ENCODE peak calls at places on chromosomes 16 and 17, in eight cellular contexts. U is ovary, C is lower leg skin, X is AG09309, L is heart right ventricle, V is B cell, I is BJ, B is keratinocyte. G is an unnamed sample.
A peak's percentile ranks its signal among the peaks of the same experiment; 100 is the strongest.

GRCh38 chr17:78923660-78924453 is 1.3 kb downstream of the TIMP2 start:
- DNase-seq in U (peak; percentile 70), C (peak; percentile 76), X (no peak), L (peak; percentile 47), V (peak; percentile 91), I (no peak), B (no peak), G (no peak)

GRCh38 chr16:75111514-75112280 is 4.9 kb downstream of the LDHD start:
- DNase-seq in U (peak; percentile 69), C (no peak), X (no peak), L (peak; percentile 66), V (no peak), I (no peak), B (no peak), G (no peak)

GRCh38 chr17:67711916-67712315 is 5.8 kb upstream of the NOL11 start:
- DNase-seq in U (no peak), C (no peak), X (no peak), L (no peak), V (no peak), I (no peak), B (no peak), G (no peak)

GRCh38 chr17:7241783-7242716 is at the start of gene GABARAP:
- DNase-seq in U (peak; percentile 97), C (peak; percentile 93), X (peak; percentile 71), L (peak; percentile 97), V (peak; percentile 88), I (no peak), B (no peak), G (no peak)

GRCh38 chr16:55640714-55641327 is 15.0 kb upstream of the SLC6A2 start:
- DNase-seq in U (no peak), C (no peak), X (no peak), L (no peak), V (no peak), I (no peak), B (no peak), G (no peak)

GRCh38 chr17:42097691-42098661 is at the start of gene ZNF385C:
- DNase-seq in U (no peak), C (no peak), X (no peak), L (no peak), V (peak; percentile 89), I (no peak), B (no peak), G (no peak)

GRCh38 chr17:38403491-38403890 is 24.8 kb upstream of the ARHGAP23 start:
- DNase-seq in U (no peak), C (no peak), X (no peak), L (no peak), V (no peak), I (no peak), B (no peak), G (no peak)

GRCh38 chr16:56372938-56373337 is 52.4 kb downstream of the AMFR start:
- DNase-seq in U (no peak), C (no peak), X (no peak), L (no peak), V (no peak), I (no peak), B (no peak), G (no peak)

GRCh38 chr16:19831678-19832077 is 53.0 kb downstream of the GPRC5B start:
- DNase-seq in U (no peak), C (no peak), X (no peak), L (peak; percentile 15), V (no peak), I (no peak), B (no peak), G (no peak)

GRCh38 chr16:59783191-59783590 is 1049.1 kb upstream of the GOT2 start:
- DNase-seq in U (no peak), C (no peak), X (no peak), L (no peak), V (no peak), I (peak; percentile 34), B (no peak), G (no peak)

GRCh38 chr16:67560827-67561342 is 1.4 kb upstream of the CTCF start:
- DNase-seq in U (no peak), C (no peak), X (no peak), L (no peak), V (no peak), I (no peak), B (no peak), G (no peak)

GRCh38 chr16:75351183-75351582 is 82.1 kb downstream of the CFDP1 start:
- DNase-seq in U (no peak), C (no peak), X (no peak), L (no peak), V (no peak), I (peak; percentile 47), B (no peak), G (no peak)

GRCh38 chr16:89701425-89702406 is at the start of gene SPATA2L:
- DNase-seq in U (peak; percentile 92), C (peak; percentile 82), X (no peak), L (peak; percentile 81), V (peak; percentile 99), I (no peak), B (no peak), G (no peak)

GRCh38 chr16:89707695-89708094 is 6.2 kb upstream of the SPATA2L start:
- DNase-seq in U (no peak), C (no peak), X (no peak), L (no peak), V (no peak), I (no peak), B (no peak), G (no peak)

GRCh38 chr16:89704281-89704680 is 2.8 kb upstream of the SPATA2L start:
- DNase-seq in U (no peak), C (no peak), X (no peak), L (no peak), V (no peak), I (no peak), B (no peak), G (no peak)

GRCh38 chr16:89706446-89707260 is 5.1 kb upstream of the SPATA2L start:
- DNase-seq in U (peak; percentile 42), C (no peak), X (no peak), L (no peak), V (peak; percentile 38), I (no peak), B (no peak), G (no peak)

DNA sequence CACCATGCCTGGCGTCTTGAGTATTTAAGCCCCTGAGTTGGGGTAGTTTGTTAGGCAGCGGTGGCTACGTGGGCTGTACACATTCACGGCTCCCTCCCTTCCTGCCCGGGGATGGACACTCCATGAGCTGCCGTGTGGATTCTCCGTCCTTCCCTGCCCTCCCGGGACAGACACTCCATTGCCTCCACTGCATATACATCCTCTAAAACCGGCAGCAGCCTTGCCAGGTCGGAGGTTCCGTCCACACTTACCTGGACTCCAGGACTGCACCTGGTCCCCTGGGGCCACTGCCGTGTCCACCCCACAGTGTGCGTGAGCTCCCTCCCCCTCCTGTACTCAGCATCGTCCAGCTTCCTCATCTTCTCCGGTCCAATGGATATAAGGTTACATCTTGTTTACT is 3.5 kb upstream of the SPATA2L start:
- DNase-seq in U (no peak), C (no peak), X (no peak), L (no peak), V (no peak), I (no peak), B (no peak), G (no peak)
- TF ChIP-seq CTCF in U (no peak), C (no peak), X (no peak), L (no peak), V (no peak), I (no peak), B (no peak), G (no peak)

DNA sequence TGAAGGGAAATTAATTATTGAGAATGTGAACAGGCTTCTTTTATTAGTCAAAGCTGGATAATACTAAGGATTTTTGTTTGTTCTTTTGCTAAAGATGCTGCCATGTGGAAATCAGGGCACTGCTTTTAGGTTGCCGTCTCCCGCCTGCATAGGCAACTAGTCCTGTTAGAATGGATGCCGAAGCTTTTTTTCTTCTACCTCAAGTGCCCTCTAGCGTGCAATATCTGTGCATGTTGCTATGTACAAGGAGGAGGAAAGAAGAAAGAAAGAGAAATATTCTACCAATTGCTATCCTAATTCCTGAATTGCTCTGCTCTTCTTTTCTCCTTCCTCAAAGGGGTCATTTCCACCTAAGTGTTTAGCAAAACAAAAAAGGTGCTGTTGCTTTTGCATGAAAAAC is 5.2 kb upstream of the CDH8 start:
- DNase-seq in U (no peak), C (no peak), X (peak; percentile 3), L (no peak), V (no peak), I (no peak), B (no peak), G (no peak)
- TF ChIP-seq CTCF in U (no peak), C (no peak), X (peak; percentile 43), L (peak; percentile 44), V (no peak), I (peak; percentile 31), B (peak; percentile 45), G (no peak)

GRCh38 chr17:76929572-76929971 is 61.4 kb downstream of the MGAT5B start:
- DNase-seq in U (no peak), C (no peak), X (no peak), L (no peak), V (no peak), I (no peak), B (no peak), G (no peak)
- TF ChIP-seq CTCF in U (no peak), C (no peak), X (no peak), L (no peak), V (no peak), I (no peak), B (no peak), G (no peak)

GRCh38 chr16:71474864-71475263 is 12.8 kb upstream of the ZNF23 start:
- DNase-seq in U (no peak), C (no peak), X (no peak), L (no peak), V (no peak), I (peak; percentile 71), B (peak; percentile 48), G (peak; percentile 55)

GRCh38 chr16:71476457-71476856 is 12.7 kb downstream of the ZNF19 start:
- DNase-seq in U (no peak), C (no peak), X (no peak), L (no peak), V (no peak), I (no peak), B (no peak), G (no peak)

GRCh38 chr16:71482569-71482968 is 6.6 kb downstream of the ZNF19 start:
- DNase-seq in U (no peak), C (no peak), X (no peak), L (no peak), V (no peak), I (no peak), B (no peak), G (no peak)

GRCh38 chr16:71484006-71484893 is 4.9 kb downstream of the ZNF19 start:
- DNase-seq in U (peak; percentile 89), C (peak; percentile 88), X (peak; percentile 87), L (peak; percentile 90), V (peak; percentile 71), I (peak; percentile 51), B (peak; percentile 54), G (peak; percentile 84)

DNA sequence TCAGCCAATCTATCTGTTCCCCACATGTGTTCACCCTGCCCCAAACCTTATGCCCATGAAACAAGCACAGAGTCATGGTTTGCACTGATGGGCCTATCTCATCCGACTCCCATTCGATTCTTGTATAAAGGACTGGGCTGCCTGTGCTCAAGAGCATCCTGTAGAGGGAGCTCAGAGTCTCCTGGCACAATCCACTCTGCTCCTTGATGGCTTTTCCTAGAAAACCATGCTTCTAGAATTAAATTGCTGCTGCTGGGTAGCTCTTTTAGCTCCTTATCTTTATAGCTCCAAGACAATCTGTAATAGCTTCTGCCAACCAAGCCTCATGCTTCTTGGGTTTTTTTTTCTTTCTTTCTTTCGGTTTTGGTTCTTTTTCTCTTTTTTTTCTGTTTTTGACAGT is 9.7 kb downstream of the ZNF19 start:
- DNase-seq in U (no peak), C (no peak), X (no peak), L (no peak), V (no peak), I (no peak), B (no peak), G (no peak)
- TF ChIP-seq CTCF in U (no peak), C (no peak), X (peak; percentile 53), L (no peak), V (no peak), I (peak; percentile 50), B (peak; percentile 57), G (peak; percentile 58)

G was measured in HFF-Myc.